ENCODE peak calls at places on chromosomes 6 and 20, in six cellular contexts. T, U, G, H, Q and F are unnamed samples.

GRCh38 chr6:100460650-100461204 is 4.0 kb downstream of the SIM1 start:
- DNase-seq in G (no peak), H (peak), T (no peak), Q (no peak), U (no peak), F (no peak)

GRCh38 chr6:132749111-132749510 is 8.6 kb downstream of the VNN2 start:
- DNase-seq in G (no peak), H (no peak), U (no peak), Q (no peak), T (peak), F (no peak)

GRCh38 chr20:25462166-25462565 is 54.7 kb downstream of the GINS1 start:
- DNase-seq in Q (no peak), G (no peak), T (no peak), H (no peak), U (no peak), F (no peak)

GRCh38 chr6:161727063-161727462 is 453.2 kb upstream of the AGPAT4 start:
- DNase-seq in G (no peak), Q (no peak), H (no peak), T (no peak), U (no peak), F (no peak)

GRCh38 chr6:163321717-163322116 is 92.8 kb upstream of the QKI start:
- DNase-seq in T (no peak), U (no peak), Q (no peak), H (no peak), G (no peak), F (no peak)

GRCh38 chr20:21373436-21373835 is 23.9 kb downstream of the NKX2-4 start:
- DNase-seq in T (no peak), H (no peak), G (no peak), Q (no peak), U (no peak), F (no peak)

GRCh38 chr6:100035873-100036653 is 42.0 kb upstream of the MCHR2 start:
- DNase-seq in H (no peak), Q (no peak), U (no peak), G (no peak), T (no peak), F (no peak)

GRCh38 chr6:134446228-134446848 is 128.4 kb upstream of the SGK1 start:
- DNase-seq in U (no peak), H (peak), Q (no peak), G (peak), T (no peak), F (peak)

GRCh38 chr6:169640347-169640972 is 61.4 kb downstream of the WDR27 start:
- DNase-seq in Q (no peak), U (no peak), H (no peak), G (no peak), T (no peak), F (no peak)

GRCh38 chr20:36926653-36927200 is 24.8 kb downstream of the SAMHD1 start:
- DNase-seq in U (no peak), Q (no peak), H (no peak), G (no peak), T (no peak), F (no peak)

GRCh38 chr6:124961784-124962611 is at the start of gene RNF217:
- DNase-seq in H (no peak), T (no peak), Q (peak), U (peak), G (peak), F (no peak)

GRCh38 chr6:25365159-25365558 is 86.0 kb downstream of the CARMIL1 start:
- DNase-seq in U (no peak), G (no peak), T (no peak), Q (no peak), H (no peak), F (no peak)

GRCh38 chr20:57089701-57090144 is 176.7 kb downstream of the BMP7 start:
- DNase-seq in Q (no peak), H (no peak), U (peak), G (peak), T (peak), F (peak)

GRCh38 chr20:3115190-3116107 is 30.9 kb upstream of the AVP start:
- DNase-seq in G (peak), H (peak), T (no peak), U (peak), Q (no peak), F (peak)

GRCh38 chr6:163416380-163416629 is 1.8 kb downstream of the QKI start:
- DNase-seq in T (no peak), Q (no peak), H (no peak), G (no peak), U (no peak), F (no peak)

GRCh38 chr6:52994789-52995078 is 350 bp downstream of the GSTA4 start:
- DNase-seq in H (no peak), T (no peak), Q (no peak), U (peak), G (peak), F (peak)

GRCh38 chr6:55758156-55758942 is 117.0 kb downstream of the BMP5 start:
- DNase-seq in G (peak), T (no peak), U (no peak), H (no peak), Q (no peak), F (no peak)

GRCh38 chr20:46101957-46102356 is 12.2 kb upstream of the NCOA5 start:
- DNase-seq in G (no peak), U (no peak), T (no peak), Q (no peak), H (no peak), F (no peak)

GRCh38 chr20:37733416-37733815 is 39.6 kb downstream of the CTNNBL1 start:
- DNase-seq in H (no peak), Q (no peak), T (no peak), G (no peak), U (no peak), F (no peak)

GRCh38 chr6:169370666-169371343 is 117.2 kb upstream of the THBS2 start:
- DNase-seq in Q (no peak), H (no peak), T (no peak), G (peak), U (no peak), F (no peak)

GRCh38 chr20:49123982-49124381 is 64.2 kb downstream of the STAU1 start:
- DNase-seq in U (no peak), T (no peak), H (no peak), G (no peak), Q (no peak), F (no peak)

GRCh38 chr20:6696001-6696400 is 71.5 kb upstream of the BMP2 start:
- DNase-seq in Q (no peak), U (no peak), H (no peak), G (no peak), T (no peak), F (no peak)

GRCh38 chr6:1781152-1781848 is 171.6 kb downstream of the FOXC1 start:
- DNase-seq in G (peak), T (no peak), Q (no peak), U (no peak), H (no peak), F (no peak)

GRCh38 chr20:17678886-17679285 is 3.2 kb downstream of the RRBP1 start:
- DNase-seq in T (no peak), Q (no peak), G (no peak), U (no peak), H (no peak), F (no peak)

GRCh38 chr6:34745277-34746103 is 11.8 kb upstream of the SNRPC start:
- DNase-seq in Q (no peak), T (no peak), U (peak), H (no peak), G (peak), F (no peak)

GRCh38 chr6:36127462-36128016 is 2.8 kb upstream of the MAPK13 start:
- DNase-seq in T (no peak), G (peak), Q (no peak), U (no peak), H (no peak), F (no peak)